ENCODE peak calls at places on chromosomes 3 and 15, in four cellular contexts. M is NCI-H446; R is stimulated activated CD8-positive, alpha-beta memory T cell treated with anti-CD3 and anti-CD28 coated beads, Interleukin-15, amount 100 ng/mL, for 1 hour; O is fibroblast of the aortic adventitia. A is an unnamed sample.

GRCh38 chr15:41772720-41773331 is 1.5 kb upstream of the MAPKBP1 start:
- DNase-seq in M (peak), R (peak), O (peak), A (peak)

GRCh38 chr3:95134693-95135375 is 1072.0 kb downstream of the NSUN3 start:
- DNase-seq in M (no peak), R (no peak), O (no peak), A (no peak)

GRCh38 chr3:11306815-11307589 is 34.8 kb downstream of the ATG7 start:
- DNase-seq in M (no peak), R (no peak), O (peak), A (no peak)

GRCh38 chr15:31306426-31307269 is 20.0 kb upstream of the KLF13 start:
- DNase-seq in M (no peak), R (no peak), O (no peak), A (no peak)

GRCh38 chr15:36911322-36911944 is 188.9 kb downstream of the MEIS2 start:
- DNase-seq in M (no peak), R (no peak), O (peak), A (no peak)

GRCh38 chr3:4976109-4976508 is 3.1 kb upstream of the BHLHE40 start:
- DNase-seq in M (peak), R (no peak), O (peak), A (peak)

GRCh38 chr3:12966847-12967750 is 106.1 kb downstream of the IQSEC1 start:
- DNase-seq in M (no peak), R (no peak), O (peak), A (no peak)

GRCh38 chr3:156010829-156011228 is 109.5 kb upstream of the KCNAB1 start:
- DNase-seq in M (peak), R (no peak), O (no peak), A (no peak)

GRCh38 chr3:172201990-172202318 is 162.6 kb downstream of the FNDC3B start:
- DNase-seq in M (peak), R (no peak), O (peak), A (peak)

GRCh38 chr3:13647314-13648059 is 98.6 kb downstream of the FBLN2 start:
- DNase-seq in M (no peak), R (no peak), O (peak), A (no peak)

GRCh38 chr15:51796777-51797474 is 32.5 kb upstream of the TMOD3 start:
- DNase-seq in M (peak), R (no peak), O (no peak), A (peak)

GRCh38 chr3:52895416-52895815 is 1.9 kb downstream of the STIMATE start:
- DNase-seq in M (no peak), R (no peak), O (no peak), A (no peak)

GRCh38 chr3:17339233-17339632 is 403.2 kb downstream of the TBC1D5 start:
- DNase-seq in M (peak), R (no peak), O (no peak), A (no peak)

GRCh38 chr3:134299185-134299887 is 48.7 kb upstream of the RYK start:
- DNase-seq in M (peak), R (no peak), O (peak), A (no peak)

GRCh38 chr3:86990734-86991481 is at the start of gene VGLL3:
- DNase-seq in M (no peak), R (no peak), O (peak), A (no peak)

GRCh38 chr3:140351466-140351865 is 326.4 kb upstream of the TRIM42 start:
- DNase-seq in M (no peak), R (no peak), O (no peak), A (no peak)

GRCh38 chr3:128698211-128699011 is 27.6 kb upstream of the RAB7A start:
- DNase-seq in M (no peak), R (no peak), O (peak), A (no peak)

GRCh38 chr3:73216310-73216709 is 154.9 kb downstream of the EBLN2 start:
- DNase-seq in M (no peak), R (no peak), O (peak), A (no peak)

A was measured in RCC 7860.